ENCODE peak calls at places on chromosomes 12 and 14, in six cellular contexts. T is COLO829, E is H9, S is smooth muscle cell of the brain vasculature, R is astrocyte of the cerebellum, Z is T-helper 1 cell. U is an unnamed sample.

GRCh38 chr12:64737539-64737938 is 21.7 kb downstream of the GNS start:
- DNase-seq in T (no peak), R (no peak), S (no peak), E (no peak), Z (peak), U (no peak)

GRCh38 chr12:129532082-129532481 is 371.7 kb downstream of the TMEM132D start:
- DNase-seq in S (no peak), Z (no peak), E (no peak), T (no peak), R (no peak), U (no peak)

GRCh38 chr14:74863274-74863673 is 12.7 kb downstream of the PROX2 start:
- DNase-seq in T (no peak), R (no peak), E (no peak), S (no peak), Z (no peak), U (no peak)

GRCh38 chr12:57590536-57590891 is 478 bp upstream of the PIP4K2C start:
- DNase-seq in T (no peak), Z (no peak), S (no peak), E (no peak), R (no peak), U (no peak)

GRCh38 chr12:67666605-67667004 is 18.1 kb downstream of the DYRK2 start:
- DNase-seq in R (no peak), E (no peak), T (no peak), Z (no peak), S (no peak), U (no peak)

GRCh38 chr12:54286042-54286931 is 5.8 kb downstream of the HNRNPA1 start:
- DNase-seq in T (no peak), Z (no peak), S (no peak), R (no peak), E (no peak), U (no peak)

GRCh38 chr12:48810817-48811453 is 7.4 kb upstream of the CACNB3 start:
- DNase-seq in Z (no peak), E (no peak), T (no peak), S (no peak), R (peak), U (no peak)

GRCh38 chr14:84036863-84037262 is 1493.1 kb upstream of the FLRT2 start:
- DNase-seq in Z (peak), T (peak), S (peak), E (no peak), R (peak), U (no peak)

U was measured in central memory CD8-positive, alpha-beta T cell.